ENCODE peak calls at places on chromosomes 5 and 9, in nine cellular contexts. One of them, this sample, is unnamed.

GRCh38 chr5:69335341-69335975 is 2.9 kb upstream of the CCDC125 start:
- DNase-seq in CD4-positive, alpha-beta memory T cell: no peak
- DNase-seq in stimulated activated CD4-positive, alpha-beta T cell treated with anti-CD3 and anti-CD28 coated beads, Interleukin-4, amount 100 ng/mL, for 4 hours: no peak
- DNase-seq in HT-29: no peak
- DNase-seq in T follicular helper cell: no peak
- DNase-seq in M059J: peak; percentile 57
- DNase-seq in A549: no peak
- DNase-seq in T-helper 22 cell: no peak
- DNase-seq in H7: no peak
- DNase-seq in this sample: no peak

GRCh38 chr9:129888809-129889460 is 53.7 kb downstream of the USP20 start:
- DNase-seq in CD4-positive, alpha-beta memory T cell: peak; percentile 71
- DNase-seq in stimulated activated CD4-positive, alpha-beta T cell treated with anti-CD3 and anti-CD28 coated beads, Interleukin-4, amount 100 ng/mL, for 4 hours: no peak
- DNase-seq in HT-29: no peak
- DNase-seq in T follicular helper cell: peak; percentile 23
- DNase-seq in M059J: no peak
- DNase-seq in A549: no peak
- DNase-seq in T-helper 22 cell: no peak
- DNase-seq in H7: no peak
- DNase-seq in this sample: no peak

GRCh38 chr5:79182141-79182540 is 53.8 kb upstream of the JMY start:
- DNase-seq in CD4-positive, alpha-beta memory T cell: no peak
- DNase-seq in stimulated activated CD4-positive, alpha-beta T cell treated with anti-CD3 and anti-CD28 coated beads, Interleukin-4, amount 100 ng/mL, for 4 hours: no peak
- DNase-seq in HT-29: no peak
- DNase-seq in T follicular helper cell: no peak
- DNase-seq in M059J: no peak
- DNase-seq in A549: no peak
- DNase-seq in T-helper 22 cell: no peak
- DNase-seq in H7: no peak
- DNase-seq in this sample: no peak

GRCh38 chr5:9498541-9499497 is 47.1 kb downstream of the SEMA5A start:
- DNase-seq in CD4-positive, alpha-beta memory T cell: no peak
- DNase-seq in stimulated activated CD4-positive, alpha-beta T cell treated with anti-CD3 and anti-CD28 coated beads, Interleukin-4, amount 100 ng/mL, for 4 hours: no peak
- DNase-seq in HT-29: peak; percentile 68
- DNase-seq in T follicular helper cell: no peak
- DNase-seq in M059J: peak; percentile 62
- DNase-seq in A549: no peak
- DNase-seq in T-helper 22 cell: no peak
- DNase-seq in H7: peak; percentile 37
- DNase-seq in this sample: peak; percentile 76

GRCh38 chr5:77518304-77518703 is 26.2 kb upstream of the WDR41 start:
- DNase-seq in CD4-positive, alpha-beta memory T cell: no peak
- DNase-seq in stimulated activated CD4-positive, alpha-beta T cell treated with anti-CD3 and anti-CD28 coated beads, Interleukin-4, amount 100 ng/mL, for 4 hours: no peak
- DNase-seq in HT-29: peak; percentile 22
- DNase-seq in T follicular helper cell: no peak
- DNase-seq in M059J: peak; percentile 15
- DNase-seq in A549: peak; percentile 7
- DNase-seq in T-helper 22 cell: no peak
- DNase-seq in H7: peak; percentile 4
- DNase-seq in this sample: peak; percentile 58

GRCh38 chr5:7877851-7878250 is 8.9 kb downstream of the MTRR start:
- DNase-seq in CD4-positive, alpha-beta memory T cell: no peak
- DNase-seq in stimulated activated CD4-positive, alpha-beta T cell treated with anti-CD3 and anti-CD28 coated beads, Interleukin-4, amount 100 ng/mL, for 4 hours: no peak
- DNase-seq in HT-29: no peak
- DNase-seq in T follicular helper cell: no peak
- DNase-seq in M059J: peak; percentile 30
- DNase-seq in A549: no peak
- DNase-seq in T-helper 22 cell: no peak
- DNase-seq in H7: no peak
- DNase-seq in this sample: no peak

GRCh38 chr5:17991775-17992174 is 357.5 kb downstream of the TAF11L14 start:
- DNase-seq in CD4-positive, alpha-beta memory T cell: no peak
- DNase-seq in stimulated activated CD4-positive, alpha-beta T cell treated with anti-CD3 and anti-CD28 coated beads, Interleukin-4, amount 100 ng/mL, for 4 hours: no peak
- DNase-seq in HT-29: no peak
- DNase-seq in T follicular helper cell: no peak
- DNase-seq in M059J: no peak
- DNase-seq in A549: no peak
- DNase-seq in T-helper 22 cell: no peak
- DNase-seq in H7: peak; percentile 5
- DNase-seq in this sample: no peak

GRCh38 chr5:145324101-145324500 is 511.0 kb downstream of the PRELID2 start:
- DNase-seq in CD4-positive, alpha-beta memory T cell: no peak
- DNase-seq in stimulated activated CD4-positive, alpha-beta T cell treated with anti-CD3 and anti-CD28 coated beads, Interleukin-4, amount 100 ng/mL, for 4 hours: no peak
- DNase-seq in HT-29: no peak
- DNase-seq in T follicular helper cell: no peak
- DNase-seq in M059J: no peak
- DNase-seq in A549: no peak
- DNase-seq in T-helper 22 cell: no peak
- DNase-seq in H7: no peak
- DNase-seq in this sample: no peak

GRCh38 chr5:171647900-171648253 is 137.7 kb upstream of the SMIM23 start:
- DNase-seq in CD4-positive, alpha-beta memory T cell: no peak
- DNase-seq in stimulated activated CD4-positive, alpha-beta T cell treated with anti-CD3 and anti-CD28 coated beads, Interleukin-4, amount 100 ng/mL, for 4 hours: no peak
- DNase-seq in HT-29: no peak
- DNase-seq in T follicular helper cell: no peak
- DNase-seq in M059J: no peak
- DNase-seq in A549: no peak
- DNase-seq in T-helper 22 cell: no peak
- DNase-seq in H7: no peak
- DNase-seq in this sample: no peak

GRCh38 chr9:94860678-94861588 is 134.4 kb downstream of the AOPEP start:
- DNase-seq in CD4-positive, alpha-beta memory T cell: peak; percentile 87
- DNase-seq in stimulated activated CD4-positive, alpha-beta T cell treated with anti-CD3 and anti-CD28 coated beads, Interleukin-4, amount 100 ng/mL, for 4 hours: peak; percentile 60
- DNase-seq in HT-29: no peak
- DNase-seq in T follicular helper cell: peak; percentile 62
- DNase-seq in M059J: peak; percentile 97
- DNase-seq in A549: no peak
- DNase-seq in T-helper 22 cell: peak; percentile 61
- DNase-seq in H7: no peak
- DNase-seq in this sample: no peak

GRCh38 chr5:175382171-175382570 is 61.8 kb downstream of the DRD1 start:
- DNase-seq in CD4-positive, alpha-beta memory T cell: no peak
- DNase-seq in stimulated activated CD4-positive, alpha-beta T cell treated with anti-CD3 and anti-CD28 coated beads, Interleukin-4, amount 100 ng/mL, for 4 hours: no peak
- DNase-seq in HT-29: peak; percentile 33
- DNase-seq in T follicular helper cell: no peak
- DNase-seq in M059J: peak; percentile 15
- DNase-seq in A549: no peak
- DNase-seq in T-helper 22 cell: no peak
- DNase-seq in H7: no peak
- DNase-seq in this sample: no peak

GRCh38 chr5:172503925-172504730 is 49.8 kb upstream of the SH3PXD2B start:
- DNase-seq in CD4-positive, alpha-beta memory T cell: no peak
- DNase-seq in stimulated activated CD4-positive, alpha-beta T cell treated with anti-CD3 and anti-CD28 coated beads, Interleukin-4, amount 100 ng/mL, for 4 hours: no peak
- DNase-seq in HT-29: no peak
- DNase-seq in T follicular helper cell: no peak
- DNase-seq in M059J: no peak
- DNase-seq in A549: no peak
- DNase-seq in T-helper 22 cell: no peak
- DNase-seq in H7: no peak
- DNase-seq in this sample: no peak

GRCh38 chr5:10583663-10584572 is 20.0 kb downstream of the ANKRD33B start:
- DNase-seq in CD4-positive, alpha-beta memory T cell: no peak
- DNase-seq in stimulated activated CD4-positive, alpha-beta T cell treated with anti-CD3 and anti-CD28 coated beads, Interleukin-4, amount 100 ng/mL, for 4 hours: no peak
- DNase-seq in HT-29: no peak
- DNase-seq in T follicular helper cell: no peak
- DNase-seq in M059J: no peak
- DNase-seq in A549: no peak
- DNase-seq in T-helper 22 cell: no peak
- DNase-seq in H7: peak; percentile 6
- DNase-seq in this sample: no peak

GRCh38 chr9:101727621-101728524 is 10.6 kb downstream of the GRIN3A start:
- DNase-seq in CD4-positive, alpha-beta memory T cell: no peak
- DNase-seq in stimulated activated CD4-positive, alpha-beta T cell treated with anti-CD3 and anti-CD28 coated beads, Interleukin-4, amount 100 ng/mL, for 4 hours: no peak
- DNase-seq in HT-29: peak; percentile 55
- DNase-seq in T follicular helper cell: no peak
- DNase-seq in M059J: peak; percentile 20
- DNase-seq in A549: peak; percentile 13
- DNase-seq in T-helper 22 cell: no peak
- DNase-seq in H7: peak; percentile 66
- DNase-seq in this sample: peak; percentile 55

GRCh38 chr9:87898151-87898550 is 15.5 kb downstream of the SPATA31E1 start:
- DNase-seq in CD4-positive, alpha-beta memory T cell: no peak
- DNase-seq in stimulated activated CD4-positive, alpha-beta T cell treated with anti-CD3 and anti-CD28 coated beads, Interleukin-4, amount 100 ng/mL, for 4 hours: no peak
- DNase-seq in HT-29: no peak
- DNase-seq in T follicular helper cell: no peak
- DNase-seq in M059J: peak; percentile 58
- DNase-seq in A549: no peak
- DNase-seq in T-helper 22 cell: no peak
- DNase-seq in H7: no peak
- DNase-seq in this sample: no peak

GRCh38 chr5:14463629-14464028 is 118.0 kb upstream of the OTULINL start:
- DNase-seq in CD4-positive, alpha-beta memory T cell: no peak
- DNase-seq in stimulated activated CD4-positive, alpha-beta T cell treated with anti-CD3 and anti-CD28 coated beads, Interleukin-4, amount 100 ng/mL, for 4 hours: no peak
- DNase-seq in HT-29: peak; percentile 53
- DNase-seq in T follicular helper cell: no peak
- DNase-seq in M059J: peak; percentile 61
- DNase-seq in A549: peak; percentile 25
- DNase-seq in T-helper 22 cell: no peak
- DNase-seq in H7: no peak
- DNase-seq in this sample: no peak

GRCh38 chr9:87016681-87017080 is 69.4 kb upstream of the GAS1 start:
- DNase-seq in CD4-positive, alpha-beta memory T cell: no peak
- DNase-seq in stimulated activated CD4-positive, alpha-beta T cell treated with anti-CD3 and anti-CD28 coated beads, Interleukin-4, amount 100 ng/mL, for 4 hours: no peak
- DNase-seq in HT-29: no peak
- DNase-seq in T follicular helper cell: no peak
- DNase-seq in M059J: no peak
- DNase-seq in A549: no peak
- DNase-seq in T-helper 22 cell: no peak
- DNase-seq in H7: no peak
- DNase-seq in this sample: no peak

GRCh38 chr9:80648336-80648735 is 1041.0 kb downstream of the TLE1 start:
- DNase-seq in CD4-positive, alpha-beta memory T cell: no peak
- DNase-seq in stimulated activated CD4-positive, alpha-beta T cell treated with anti-CD3 and anti-CD28 coated beads, Interleukin-4, amount 100 ng/mL, for 4 hours: no peak
- DNase-seq in HT-29: no peak
- DNase-seq in T follicular helper cell: no peak
- DNase-seq in M059J: peak; percentile 22
- DNase-seq in A549: no peak
- DNase-seq in T-helper 22 cell: no peak
- DNase-seq in H7: no peak
- DNase-seq in this sample: no peak

GRCh38 chr9:108639736-108640135 is 216.1 kb downstream of the ACTL7B start:
- DNase-seq in CD4-positive, alpha-beta memory T cell: no peak
- DNase-seq in stimulated activated CD4-positive, alpha-beta T cell treated with anti-CD3 and anti-CD28 coated beads, Interleukin-4, amount 100 ng/mL, for 4 hours: no peak
- DNase-seq in HT-29: no peak
- DNase-seq in T follicular helper cell: no peak
- DNase-seq in M059J: no peak
- DNase-seq in A549: no peak
- DNase-seq in T-helper 22 cell: no peak
- DNase-seq in H7: no peak
- DNase-seq in this sample: no peak

GRCh38 chr5:135308752-135309151 is 90.3 kb downstream of the MACROH2A1 start:
- DNase-seq in CD4-positive, alpha-beta memory T cell: no peak
- DNase-seq in stimulated activated CD4-positive, alpha-beta T cell treated with anti-CD3 and anti-CD28 coated beads, Interleukin-4, amount 100 ng/mL, for 4 hours: no peak
- DNase-seq in HT-29: no peak
- DNase-seq in T follicular helper cell: no peak
- DNase-seq in M059J: peak; percentile 91
- DNase-seq in A549: no peak
- DNase-seq in T-helper 22 cell: no peak
- DNase-seq in H7: no peak
- DNase-seq in this sample: no peak

GRCh38 chr5:52738095-52738506 is 49.6 kb upstream of the ITGA1 start:
- DNase-seq in CD4-positive, alpha-beta memory T cell: no peak
- DNase-seq in stimulated activated CD4-positive, alpha-beta T cell treated with anti-CD3 and anti-CD28 coated beads, Interleukin-4, amount 100 ng/mL, for 4 hours: no peak
- DNase-seq in HT-29: no peak
- DNase-seq in T follicular helper cell: no peak
- DNase-seq in M059J: peak; percentile 53
- DNase-seq in A549: no peak
- DNase-seq in T-helper 22 cell: no peak
- DNase-seq in H7: no peak
- DNase-seq in this sample: no peak

GRCh38 chr5:144468542-144468941 is 297.9 kb downstream of the KCTD16 start:
- DNase-seq in CD4-positive, alpha-beta memory T cell: no peak
- DNase-seq in stimulated activated CD4-positive, alpha-beta T cell treated with anti-CD3 and anti-CD28 coated beads, Interleukin-4, amount 100 ng/mL, for 4 hours: no peak
- DNase-seq in HT-29: no peak
- DNase-seq in T follicular helper cell: no peak
- DNase-seq in M059J: no peak
- DNase-seq in A549: no peak
- DNase-seq in T-helper 22 cell: no peak
- DNase-seq in H7: no peak
- DNase-seq in this sample: no peak

GRCh38 chr9:2228132-2228531 is 213.0 kb downstream of the SMARCA2 start:
- DNase-seq in CD4-positive, alpha-beta memory T cell: no peak
- DNase-seq in stimulated activated CD4-positive, alpha-beta T cell treated with anti-CD3 and anti-CD28 coated beads, Interleukin-4, amount 100 ng/mL, for 4 hours: no peak
- DNase-seq in HT-29: peak; percentile 20
- DNase-seq in T follicular helper cell: no peak
- DNase-seq in M059J: peak; percentile 22
- DNase-seq in A549: no peak
- DNase-seq in T-helper 22 cell: no peak
- DNase-seq in H7: peak; percentile 46
- DNase-seq in this sample: peak; percentile 67

GRCh38 chr5:72555871-72556270 is 48.7 kb upstream of the ZNF366 start:
- DNase-seq in CD4-positive, alpha-beta memory T cell: no peak
- DNase-seq in stimulated activated CD4-positive, alpha-beta T cell treated with anti-CD3 and anti-CD28 coated beads, Interleukin-4, amount 100 ng/mL, for 4 hours: no peak
- DNase-seq in HT-29: no peak
- DNase-seq in T follicular helper cell: no peak
- DNase-seq in M059J: no peak
- DNase-seq in A549: no peak
- DNase-seq in T-helper 22 cell: no peak
- DNase-seq in H7: no peak
- DNase-seq in this sample: peak; percentile 38

This sample was measured in neural progenitor cell.